ENCODE peak calls at places on chromosome 4, in eight cellular contexts. One of them, this sample, is unnamed.

GRCh38 chr4:176499518-176499917 is 179.8 kb downstream of the SPCS3 start:
- DNase-seq in cardiac fibroblast: peak
- DNase-seq in AG10803: peak
- DNase-seq in GM12865: no peak
- DNase-seq in stimulated activated CD4-positive, alpha-beta T cell treated with anti-CD3 and anti-CD28 coated beads, Interleukin-1b, Interleukin-23, amount 100 ng/mL, for 4 hours: no peak
- DNase-seq in H4: no peak
- DNase-seq in retina: no peak
- DNase-seq in ELR: peak
- DNase-seq in this sample: no peak

GRCh38 chr4:6916587-6917444 is 7.2 kb downstream of the TBC1D14 start:
- DNase-seq in cardiac fibroblast: peak
- DNase-seq in stimulated activated CD4-positive, alpha-beta T cell treated with anti-CD3 and anti-CD28 coated beads, Interleukin-1b, Interleukin-23, amount 100 ng/mL, for 4 hours: peak
- DNase-seq in GM12865: peak
- DNase-seq in retina: no peak
- DNase-seq in H4: no peak
- DNase-seq in ELR: peak
- DNase-seq in AG10803: peak
- DNase-seq in this sample: peak

GRCh38 chr4:130026185-130026584 is 930.2 kb downstream of the C4orf33 start:
- DNase-seq in H4: no peak
- DNase-seq in GM12865: no peak
- DNase-seq in ELR: no peak
- DNase-seq in AG10803: no peak
- DNase-seq in retina: no peak
- DNase-seq in cardiac fibroblast: no peak
- DNase-seq in stimulated activated CD4-positive, alpha-beta T cell treated with anti-CD3 and anti-CD28 coated beads, Interleukin-1b, Interleukin-23, amount 100 ng/mL, for 4 hours: no peak
- DNase-seq in this sample: no peak

GRCh38 chr4:125392683-125393082 is 77.9 kb downstream of the FAT4 start:
- DNase-seq in ELR: no peak
- DNase-seq in AG10803: no peak
- DNase-seq in H4: no peak
- DNase-seq in cardiac fibroblast: no peak
- DNase-seq in GM12865: no peak
- DNase-seq in stimulated activated CD4-positive, alpha-beta T cell treated with anti-CD3 and anti-CD28 coated beads, Interleukin-1b, Interleukin-23, amount 100 ng/mL, for 4 hours: no peak
- DNase-seq in retina: no peak
- DNase-seq in this sample: no peak

GRCh38 chr4:108171541-108172230 is 3.0 kb upstream of the LEF1 start:
- DNase-seq in ELR: no peak
- DNase-seq in stimulated activated CD4-positive, alpha-beta T cell treated with anti-CD3 and anti-CD28 coated beads, Interleukin-1b, Interleukin-23, amount 100 ng/mL, for 4 hours: peak
- DNase-seq in AG10803: no peak
- DNase-seq in cardiac fibroblast: no peak
- DNase-seq in GM12865: peak
- DNase-seq in H4: no peak
- DNase-seq in retina: peak
- DNase-seq in this sample: no peak

GRCh38 chr4:55399581-55399980 is 3.8 kb downstream of the TMEM165 start:
- DNase-seq in H4: no peak
- DNase-seq in GM12865: no peak
- DNase-seq in ELR: no peak
- DNase-seq in stimulated activated CD4-positive, alpha-beta T cell treated with anti-CD3 and anti-CD28 coated beads, Interleukin-1b, Interleukin-23, amount 100 ng/mL, for 4 hours: no peak
- DNase-seq in retina: no peak
- DNase-seq in cardiac fibroblast: no peak
- DNase-seq in AG10803: no peak
- DNase-seq in this sample: no peak

GRCh38 chr4:7105261-7105660 is 37.4 kb upstream of the GRPEL1 start:
- DNase-seq in H4: no peak
- DNase-seq in cardiac fibroblast: peak
- DNase-seq in ELR: no peak
- DNase-seq in GM12865: no peak
- DNase-seq in stimulated activated CD4-positive, alpha-beta T cell treated with anti-CD3 and anti-CD28 coated beads, Interleukin-1b, Interleukin-23, amount 100 ng/mL, for 4 hours: no peak
- DNase-seq in retina: no peak
- DNase-seq in AG10803: no peak
- DNase-seq in this sample: no peak

GRCh38 chr4:159250751-159251325 is 148.0 kb downstream of the RAPGEF2 start:
- DNase-seq in ELR: no peak
- DNase-seq in H4: no peak
- DNase-seq in stimulated activated CD4-positive, alpha-beta T cell treated with anti-CD3 and anti-CD28 coated beads, Interleukin-1b, Interleukin-23, amount 100 ng/mL, for 4 hours: no peak
- DNase-seq in AG10803: no peak
- DNase-seq in cardiac fibroblast: no peak
- DNase-seq in retina: no peak
- DNase-seq in GM12865: no peak
- DNase-seq in this sample: no peak

GRCh38 chr4:121554377-121554776 is 142.4 kb downstream of the ANXA5 start:
- DNase-seq in AG10803: peak
- DNase-seq in GM12865: no peak
- DNase-seq in ELR: no peak
- DNase-seq in cardiac fibroblast: no peak
- DNase-seq in retina: no peak
- DNase-seq in H4: no peak
- DNase-seq in stimulated activated CD4-positive, alpha-beta T cell treated with anti-CD3 and anti-CD28 coated beads, Interleukin-1b, Interleukin-23, amount 100 ng/mL, for 4 hours: no peak
- DNase-seq in this sample: no peak

GRCh38 chr4:86484241-86484640 is 109.9 kb upstream of the PTPN13 start:
- DNase-seq in ELR: no peak
- DNase-seq in stimulated activated CD4-positive, alpha-beta T cell treated with anti-CD3 and anti-CD28 coated beads, Interleukin-1b, Interleukin-23, amount 100 ng/mL, for 4 hours: no peak
- DNase-seq in H4: no peak
- DNase-seq in retina: no peak
- DNase-seq in cardiac fibroblast: no peak
- DNase-seq in GM12865: peak
- DNase-seq in AG10803: no peak
- DNase-seq in this sample: no peak

GRCh38 chr4:175971393-175972179 is 94.1 kb upstream of the WDR17 start:
- DNase-seq in GM12865: no peak
- DNase-seq in retina: peak
- DNase-seq in AG10803: no peak
- DNase-seq in H4: no peak
- DNase-seq in cardiac fibroblast: no peak
- DNase-seq in ELR: no peak
- DNase-seq in stimulated activated CD4-positive, alpha-beta T cell treated with anti-CD3 and anti-CD28 coated beads, Interleukin-1b, Interleukin-23, amount 100 ng/mL, for 4 hours: no peak
- DNase-seq in this sample: no peak

GRCh38 chr4:80587861-80588385 is 252.4 kb downstream of the CFAP299 start:
- DNase-seq in ELR: no peak
- DNase-seq in AG10803: no peak
- DNase-seq in cardiac fibroblast: no peak
- DNase-seq in H4: no peak
- DNase-seq in retina: no peak
- DNase-seq in GM12865: no peak
- DNase-seq in stimulated activated CD4-positive, alpha-beta T cell treated with anti-CD3 and anti-CD28 coated beads, Interleukin-1b, Interleukin-23, amount 100 ng/mL, for 4 hours: no peak
- DNase-seq in this sample: no peak

GRCh38 chr4:172061204-172061603 is 248.0 kb downstream of the GALNTL6 start:
- DNase-seq in retina: no peak
- DNase-seq in AG10803: no peak
- DNase-seq in cardiac fibroblast: no peak
- DNase-seq in ELR: no peak
- DNase-seq in GM12865: peak
- DNase-seq in H4: no peak
- DNase-seq in stimulated activated CD4-positive, alpha-beta T cell treated with anti-CD3 and anti-CD28 coated beads, Interleukin-1b, Interleukin-23, amount 100 ng/mL, for 4 hours: no peak
- DNase-seq in this sample: no peak

GRCh38 chr4:7655549-7656243 is 221.0 kb upstream of the PSAPL1 start:
- DNase-seq in stimulated activated CD4-positive, alpha-beta T cell treated with anti-CD3 and anti-CD28 coated beads, Interleukin-1b, Interleukin-23, amount 100 ng/mL, for 4 hours: no peak
- DNase-seq in H4: no peak
- DNase-seq in cardiac fibroblast: no peak
- DNase-seq in AG10803: no peak
- DNase-seq in GM12865: no peak
- DNase-seq in retina: peak
- DNase-seq in ELR: no peak
- DNase-seq in this sample: no peak

GRCh38 chr4:123365412-123365811 is 31.2 kb upstream of the SPRY1 start:
- DNase-seq in stimulated activated CD4-positive, alpha-beta T cell treated with anti-CD3 and anti-CD28 coated beads, Interleukin-1b, Interleukin-23, amount 100 ng/mL, for 4 hours: no peak
- DNase-seq in retina: no peak
- DNase-seq in H4: no peak
- DNase-seq in GM12865: no peak
- DNase-seq in cardiac fibroblast: no peak
- DNase-seq in AG10803: no peak
- DNase-seq in ELR: no peak
- DNase-seq in this sample: no peak

GRCh38 chr4:121243476-121243875 is 79.4 kb upstream of the TNIP3 start:
- DNase-seq in GM12865: no peak
- DNase-seq in H4: no peak
- DNase-seq in stimulated activated CD4-positive, alpha-beta T cell treated with anti-CD3 and anti-CD28 coated beads, Interleukin-1b, Interleukin-23, amount 100 ng/mL, for 4 hours: peak
- DNase-seq in AG10803: peak
- DNase-seq in retina: no peak
- DNase-seq in cardiac fibroblast: no peak
- DNase-seq in ELR: peak
- DNase-seq in this sample: peak

GRCh38 chr4:19514276-19515070 is 737.2 kb upstream of the SLIT2 start:
- DNase-seq in ELR: no peak
- DNase-seq in cardiac fibroblast: no peak
- DNase-seq in retina: no peak
- DNase-seq in AG10803: peak
- DNase-seq in H4: no peak
- DNase-seq in stimulated activated CD4-positive, alpha-beta T cell treated with anti-CD3 and anti-CD28 coated beads, Interleukin-1b, Interleukin-23, amount 100 ng/mL, for 4 hours: no peak
- DNase-seq in GM12865: no peak
- DNase-seq in this sample: no peak

GRCh38 chr4:168486961-168487820 is 6.9 kb upstream of the DDX60L start:
- DNase-seq in AG10803: peak
- DNase-seq in retina: no peak
- DNase-seq in GM12865: no peak
- DNase-seq in ELR: peak
- DNase-seq in stimulated activated CD4-positive, alpha-beta T cell treated with anti-CD3 and anti-CD28 coated beads, Interleukin-1b, Interleukin-23, amount 100 ng/mL, for 4 hours: no peak
- DNase-seq in cardiac fibroblast: peak
- DNase-seq in H4: peak
- DNase-seq in this sample: no peak

GRCh38 chr4:80192937-80193336 is 4.4 kb upstream of the PRDM8 start:
- DNase-seq in ELR: peak
- DNase-seq in stimulated activated CD4-positive, alpha-beta T cell treated with anti-CD3 and anti-CD28 coated beads, Interleukin-1b, Interleukin-23, amount 100 ng/mL, for 4 hours: no peak
- DNase-seq in GM12865: no peak
- DNase-seq in cardiac fibroblast: peak
- DNase-seq in H4: no peak
- DNase-seq in retina: no peak
- DNase-seq in AG10803: peak
- DNase-seq in this sample: no peak

GRCh38 chr4:112083587-112084347 is 61.5 kb upstream of the FAM241A start:
- DNase-seq in retina: no peak
- DNase-seq in AG10803: no peak
- DNase-seq in H4: peak
- DNase-seq in stimulated activated CD4-positive, alpha-beta T cell treated with anti-CD3 and anti-CD28 coated beads, Interleukin-1b, Interleukin-23, amount 100 ng/mL, for 4 hours: no peak
- DNase-seq in cardiac fibroblast: peak
- DNase-seq in ELR: peak
- DNase-seq in GM12865: no peak
- DNase-seq in this sample: no peak

GRCh38 chr4:54446556-54446955 is 211.2 kb upstream of the KIT start:
- DNase-seq in H4: no peak
- DNase-seq in ELR: no peak
- DNase-seq in AG10803: peak
- DNase-seq in stimulated activated CD4-positive, alpha-beta T cell treated with anti-CD3 and anti-CD28 coated beads, Interleukin-1b, Interleukin-23, amount 100 ng/mL, for 4 hours: no peak
- DNase-seq in GM12865: no peak
- DNase-seq in retina: peak
- DNase-seq in cardiac fibroblast: no peak
- DNase-seq in this sample: no peak

GRCh38 chr4:115969756-115970155 is 856.3 kb upstream of the NDST4 start:
- DNase-seq in H4: no peak
- DNase-seq in stimulated activated CD4-positive, alpha-beta T cell treated with anti-CD3 and anti-CD28 coated beads, Interleukin-1b, Interleukin-23, amount 100 ng/mL, for 4 hours: no peak
- DNase-seq in retina: no peak
- DNase-seq in cardiac fibroblast: no peak
- DNase-seq in ELR: no peak
- DNase-seq in AG10803: no peak
- DNase-seq in GM12865: no peak
- DNase-seq in this sample: no peak

GRCh38 chr4:4395849-4396627 is 9.1 kb downstream of the NSG1 start:
- DNase-seq in AG10803: peak
- DNase-seq in GM12865: peak
- DNase-seq in H4: peak
- DNase-seq in cardiac fibroblast: peak
- DNase-seq in retina: peak
- DNase-seq in ELR: no peak
- DNase-seq in stimulated activated CD4-positive, alpha-beta T cell treated with anti-CD3 and anti-CD28 coated beads, Interleukin-1b, Interleukin-23, amount 100 ng/mL, for 4 hours: no peak
- DNase-seq in this sample: no peak

GRCh38 chr4:142236268-142236667 is 599.9 kb downstream of the IL15 start:
- DNase-seq in AG10803: peak
- DNase-seq in retina: no peak
- DNase-seq in GM12865: no peak
- DNase-seq in ELR: no peak
- DNase-seq in stimulated activated CD4-positive, alpha-beta T cell treated with anti-CD3 and anti-CD28 coated beads, Interleukin-1b, Interleukin-23, amount 100 ng/mL, for 4 hours: no peak
- DNase-seq in H4: no peak
- DNase-seq in cardiac fibroblast: no peak
- DNase-seq in this sample: no peak

GRCh38 chr4:36290641-36291040 is 9.2 kb downstream of the DTHD1 start:
- DNase-seq in stimulated activated CD4-positive, alpha-beta T cell treated with anti-CD3 and anti-CD28 coated beads, Interleukin-1b, Interleukin-23, amount 100 ng/mL, for 4 hours: no peak
- DNase-seq in AG10803: no peak
- DNase-seq in ELR: no peak
- DNase-seq in H4: no peak
- DNase-seq in retina: no peak
- DNase-seq in GM12865: no peak
- DNase-seq in cardiac fibroblast: no peak
- DNase-seq in this sample: no peak

GRCh38 chr4:105952596-105952995 is 57.3 kb downstream of the NPNT start:
- DNase-seq in GM12865: no peak
- DNase-seq in retina: no peak
- DNase-seq in H4: no peak
- DNase-seq in cardiac fibroblast: no peak
- DNase-seq in ELR: no peak
- DNase-seq in stimulated activated CD4-positive, alpha-beta T cell treated with anti-CD3 and anti-CD28 coated beads, Interleukin-1b, Interleukin-23, amount 100 ng/mL, for 4 hours: no peak
- DNase-seq in AG10803: no peak
- DNase-seq in this sample: no peak

GRCh38 chr4:110837896-110838450 is 215.1 kb upstream of the PITX2 start:
- DNase-seq in cardiac fibroblast: no peak
- DNase-seq in retina: peak
- DNase-seq in GM12865: no peak
- DNase-seq in stimulated activated CD4-positive, alpha-beta T cell treated with anti-CD3 and anti-CD28 coated beads, Interleukin-1b, Interleukin-23, amount 100 ng/mL, for 4 hours: no peak
- DNase-seq in H4: no peak
- DNase-seq in AG10803: no peak
- DNase-seq in ELR: no peak
- DNase-seq in this sample: no peak

GRCh38 chr4:24278693-24279092 is 305.7 kb downstream of the DHX15 start:
- DNase-seq in AG10803: no peak
- DNase-seq in retina: no peak
- DNase-seq in stimulated activated CD4-positive, alpha-beta T cell treated with anti-CD3 and anti-CD28 coated beads, Interleukin-1b, Interleukin-23, amount 100 ng/mL, for 4 hours: no peak
- DNase-seq in ELR: no peak
- DNase-seq in cardiac fibroblast: peak
- DNase-seq in GM12865: no peak
- DNase-seq in H4: no peak
- DNase-seq in this sample: no peak

GRCh38 chr4:8707045-8707781 is 114.6 kb downstream of the CPZ start:
- DNase-seq in stimulated activated CD4-positive, alpha-beta T cell treated with anti-CD3 and anti-CD28 coated beads, Interleukin-1b, Interleukin-23, amount 100 ng/mL, for 4 hours: no peak
- DNase-seq in GM12865: no peak
- DNase-seq in cardiac fibroblast: no peak
- DNase-seq in H4: no peak
- DNase-seq in retina: peak
- DNase-seq in ELR: no peak
- DNase-seq in AG10803: no peak
- DNase-seq in this sample: no peak

This sample was measured in activated T-helper 9 cell treated with anti-CD3 and anti-CD28 coated beads, Interleukin-2, amount 50 U/mL, for 16 hours.